ENCODE peak calls at places on chromosomes 6 and 20, in five cellular contexts. W is GM23248, I is activated T-helper 1 cell treated with Interleukin-2 at 50 U/mL for 16 hours, P is cardiac fibroblast, T is IMR-90. F is an unnamed sample.

GRCh38 chr6:17289491-17290106 is 8.4 kb downstream of the RBM24 start:
- DNase-seq in W (peak), I (no peak), P (peak), T (peak), F (no peak)

GRCh38 chr6:37210313-37210898 is 40.5 kb downstream of the PIM1 start:
- DNase-seq in W (peak), I (peak), P (peak), T (peak), F (peak)

GRCh38 chr6:136251394-136251793 is 1.3 kb upstream of the MTFR2 start:
- DNase-seq in W (peak), I (no peak), P (no peak), T (no peak), F (no peak)

GRCh38 chr6:1916334-1916985 is 306.7 kb downstream of the FOXC1 start:
- DNase-seq in W (peak), I (no peak), P (peak), T (peak), F (no peak)

GRCh38 chr6:128518531-128519131 is 1.8 kb downstream of the PTPRK start:
- DNase-seq in W (peak), I (no peak), P (no peak), T (no peak), F (no peak)

GRCh38 chr20:33551778-33552177 is 61.9 kb downstream of the CBFA2T2 start:
- DNase-seq in W (no peak), I (no peak), P (peak), T (peak), F (no peak)

GRCh38 chr6:138964012-138964411 is 24.0 kb downstream of the REPS1 start:
- DNase-seq in W (no peak), I (no peak), P (no peak), T (no peak), F (no peak)

GRCh38 chr6:3250278-3250677 is 8.5 kb upstream of the PSMG4 start:
- DNase-seq in W (no peak), I (no peak), P (no peak), T (peak), F (no peak)

GRCh38 chr20:24503352-24503931 is 34.0 kb downstream of the SYNDIG1 start:
- DNase-seq in W (peak), I (no peak), P (peak), T (peak), F (no peak)

GRCh38 chr20:14720251-14720650 is 382.8 kb upstream of the FLRT3 start:
- DNase-seq in W (no peak), I (no peak), P (no peak), T (no peak), F (no peak)

GRCh38 chr20:42483694-42484303 is 705.9 kb downstream of the PTPRT start:
- DNase-seq in W (no peak), I (no peak), P (no peak), T (no peak), F (peak)

GRCh38 chr6:166456360-166457156 is 73.8 kb upstream of the MPC1 start:
- DNase-seq in W (no peak), I (no peak), P (peak), T (peak), F (peak)

GRCh38 chr20:43749734-43750294 is 23.0 kb upstream of the GTSF1L start:
- DNase-seq in W (peak), I (peak), P (peak), T (peak), F (peak)

GRCh38 chr20:47785321-47785899 is at the start of gene SULF2:
- DNase-seq in W (peak), I (no peak), P (peak), T (no peak), F (no peak)

GRCh38 chr6:113306552-113307145 is 550.5 kb upstream of the MARCKS start:
- DNase-seq in W (peak), I (no peak), P (peak), T (no peak), F (peak)

GRCh38 chr6:107292570-107293285 is 166.6 kb downstream of the PDSS2 start:
- DNase-seq in W (no peak), I (no peak), P (no peak), T (no peak), F (no peak)

GRCh38 chr6:148789991-148790390 is 43.2 kb downstream of the UST start:
- DNase-seq in W (no peak), I (no peak), P (no peak), T (no peak), F (no peak)

GRCh38 chr20:52490715-52491430 is 299.3 kb upstream of the ZFP64 start:
- DNase-seq in W (peak), I (no peak), P (peak), T (peak), F (no peak)

GRCh38 chr6:2964793-2965503 is 6.4 kb downstream of the SERPINB6 start:
- DNase-seq in W (no peak), I (no peak), P (no peak), T (no peak), F (no peak)

GRCh38 chr20:50491926-50492634 is 18.1 kb upstream of the PTPN1 start:
- DNase-seq in W (peak), I (no peak), P (peak), T (peak), F (no peak)

GRCh38 chr20:8693709-8694108 is 375.2 kb upstream of the PLCB4 start:
- DNase-seq in W (peak), I (no peak), P (peak), T (peak), F (no peak)

GRCh38 chr6:30075094-30075986 is at the start of gene RNF39:
- DNase-seq in W (peak), I (no peak), P (no peak), T (no peak), F (no peak)

GRCh38 chr20:34753706-34754461 is 49.7 kb downstream of the TP53INP2 start:
- DNase-seq in W (peak), I (no peak), P (no peak), T (peak), F (no peak)

GRCh38 chr6:143634486-143634885 is 43.3 kb upstream of the PHACTR2 start:
- DNase-seq in W (peak), I (no peak), P (no peak), T (peak), F (no peak)

GRCh38 chr20:48606841-48607543 is 220.8 kb downstream of the PREX1 start:
- DNase-seq in W (no peak), I (no peak), P (no peak), T (no peak), F (no peak)

GRCh38 chr6:10678456-10678855 is 16.0 kb downstream of the C6orf52 start:
- DNase-seq in W (no peak), I (no peak), P (no peak), T (no peak), F (no peak)

GRCh38 chr6:162485464-162485863 is 242.1 kb downstream of the PRKN start:
- DNase-seq in W (no peak), I (no peak), P (no peak), T (no peak), F (no peak)

GRCh38 chr6:120918137-120918536 is 416.1 kb downstream of the TBC1D32 start:
- DNase-seq in W (no peak), I (no peak), P (no peak), T (no peak), F (no peak)

GRCh38 chr6:55925292-55925691 is 49.9 kb upstream of the BMP5 start:
- DNase-seq in W (peak), I (no peak), P (peak), T (peak), F (no peak)

GRCh38 chr6:129766959-129767728 is 57.2 kb upstream of the ARHGAP18 start:
- DNase-seq in W (peak), I (peak), P (peak), T (peak), F (peak)

GRCh38 chr6:30819287-30819917 is 64.9 kb upstream of the DDR1 start:
- DNase-seq in W (peak), I (no peak), P (no peak), T (peak), F (peak)

GRCh38 chr6:116101298-116101718 is 655 bp downstream of the NT5DC1 start:
- DNase-seq in W (no peak), I (no peak), P (no peak), T (no peak), F (no peak)

GRCh38 chr6:13292774-13293173 is 35.6 kb downstream of the TBC1D7 start:
- DNase-seq in W (no peak), I (no peak), P (no peak), T (no peak), F (no peak)

GRCh38 chr6:71886184-71887005 is at the start of gene RIMS1:
- DNase-seq in W (peak), I (no peak), P (peak), T (no peak), F (peak)

GRCh38 chr20:57620274-57620990 is at the start of gene ZBP1:
- DNase-seq in W (no peak), I (no peak), P (no peak), T (no peak), F (peak)

GRCh38 chr6:135182993-135183531 is 2.0 kb downstream of the MYB start:
- DNase-seq in W (peak), I (peak), P (no peak), T (no peak), F (peak)